ENCODE peak calls at places on chromosome 22, in nine cellular contexts. L is heart right ventricle, P is NCI-H1930, O is left colon, T is HEK293T, C is NCI-H446, U is EL, I is ACHN, F is NCI-H510A treated with DMSO at 0.1 percent for 48 hours. A is an unnamed sample.
A peak's percentile ranks its signal among the peaks of the same experiment; 100 is the strongest.

GRCh38 chr22:48254311-48254873 is 1491.9 kb downstream of the TBC1D22A start:
- DNase-seq in P (no peak), U (no peak), I (no peak), O (no peak), L (no peak), T (no peak), F (peak; percentile 50), C (no peak), A (peak; percentile 78)

GRCh38 chr22:20061481-20061861 is 18.6 kb upstream of the DGCR8 start:
- DNase-seq in U (peak; percentile 47), T (no peak), C (no peak), P (no peak), F (no peak), L (peak; percentile 45), O (no peak), I (peak; percentile 48), A (no peak)

GRCh38 chr22:29141078-29141688 is 64.5 kb upstream of the EMID1 start:
- DNase-seq in I (no peak), O (no peak), C (no peak), T (no peak), F (no peak), P (no peak), U (no peak), L (no peak), A (no peak)

GRCh38 chr22:49951001-49951677 is 9.4 kb upstream of the PIM3 start:
- DNase-seq in C (no peak), L (no peak), I (no peak), F (peak; percentile 44), P (no peak), T (no peak), O (peak; percentile 96), U (no peak), A (peak; percentile 90)

GRCh38 chr22:30209642-30210041 is 36.9 kb downstream of the LIF start:
- DNase-seq in O (no peak), I (no peak), C (no peak), P (no peak), U (no peak), T (no peak), F (no peak), L (no peak), A (no peak)

GRCh38 chr22:48902983-48903650 is 924.6 kb downstream of the BRD1 start:
- DNase-seq in O (no peak), C (no peak), U (no peak), P (no peak), F (no peak), I (no peak), L (no peak), T (no peak), A (no peak)

GRCh38 chr22:19577422-19577966 is 53.3 kb upstream of the CLDN5 start:
- DNase-seq in P (no peak), U (no peak), F (no peak), I (no peak), C (no peak), T (no peak), O (no peak), L (no peak), A (no peak)

GRCh38 chr22:45575607-45576272 is 73.1 kb downstream of the FBLN1 start:
- DNase-seq in P (no peak), C (no peak), I (no peak), U (no peak), O (no peak), L (no peak), F (no peak), T (no peak), A (no peak)

GRCh38 chr22:21681566-21682370 is 16.0 kb downstream of the PPIL2 start:
- DNase-seq in F (no peak), O (no peak), C (no peak), T (no peak), L (no peak), I (no peak), P (no peak), U (no peak), A (no peak)

GRCh38 chr22:18023509-18024275 is 669 bp downstream of the MICAL3 start:
- DNase-seq in O (peak; percentile 88), C (peak; percentile 77), I (peak; percentile 80), U (peak; percentile 90), L (peak; percentile 79), P (peak; percentile 48), F (peak; percentile 60), T (peak; percentile 87), A (peak; percentile 11)

GRCh38 chr22:20494978-20495860 is at the start of gene KLHL22:
- DNase-seq in C (no peak), I (peak; percentile 46), T (peak; percentile 66), O (no peak), U (peak; percentile 41), F (no peak), L (peak; percentile 42), P (no peak), A (no peak)

GRCh38 chr22:38649841-38650522 is 6.2 kb downstream of the FAM227A start:
- DNase-seq in C (no peak), P (no peak), T (no peak), I (no peak), L (no peak), F (peak; percentile 23), O (no peak), U (no peak), A (no peak)

GRCh38 chr22:22201185-22201924 is 43.2 kb upstream of the VPREB1 start:
- DNase-seq in P (no peak), L (peak; percentile 50), I (no peak), T (peak; percentile 71), O (peak; percentile 34), C (no peak), F (peak; percentile 41), U (peak; percentile 16), A (no peak)

GRCh38 chr22:29270475-29271271 is 2.6 kb downstream of the EWSR1 start:
- DNase-seq in F (no peak), P (no peak), L (no peak), I (no peak), U (peak; percentile 68), C (no peak), O (no peak), T (no peak), A (no peak)

GRCh38 chr22:32465661-32466060 is 1.4 kb upstream of the BPIFC start:
- DNase-seq in C (no peak), T (no peak), O (no peak), L (no peak), P (no peak), I (no peak), F (no peak), U (no peak), A (no peak)

GRCh38 chr22:21003782-21004181 is 1.9 kb upstream of the THAP7 start:
- DNase-seq in I (no peak), T (no peak), O (peak; percentile 69), U (no peak), F (no peak), C (no peak), P (no peak), L (no peak), A (peak; percentile 0)

GRCh38 chr22:37186228-37186996 is 1.6 kb downstream of the C1QTNF6 start:
- DNase-seq in I (peak; percentile 83), L (no peak), F (no peak), O (no peak), T (peak; percentile 85), P (no peak), C (no peak), U (peak; percentile 73), A (no peak)

GRCh38 chr22:34135749-34136148 is 215.5 kb upstream of the LARGE1 start:
- DNase-seq in U (no peak), L (no peak), C (no peak), O (no peak), F (no peak), I (no peak), T (no peak), P (no peak), A (no peak)

GRCh38 chr22:24408630-24409029 is 18.8 kb upstream of the ADORA2A start:
- DNase-seq in I (no peak), O (no peak), F (no peak), U (no peak), P (no peak), C (no peak), T (no peak), L (no peak), A (no peak)

GRCh38 chr22:38728899-38729796 is 23.4 kb downstream of the GTPBP1 start:
- DNase-seq in L (no peak), C (no peak), O (peak; percentile 15), T (no peak), F (no peak), U (no peak), P (no peak), I (no peak), A (no peak)

GRCh38 chr22:43109921-43110443 is 568 bp upstream of the BIK start:
- DNase-seq in F (no peak), C (no peak), T (no peak), L (no peak), O (no peak), I (no peak), P (no peak), U (no peak), A (no peak)

GRCh38 chr22:39956932-39957664 is 3.1 kb upstream of the TMA7B start:
- DNase-seq in U (no peak), C (no peak), I (no peak), L (no peak), T (no peak), O (no peak), P (no peak), F (peak; percentile 72), A (no peak)

GRCh38 chr22:44622147-44622427 is 79.9 kb upstream of the PRR5 start:
- DNase-seq in I (no peak), T (no peak), L (no peak), P (peak; percentile 35), C (no peak), U (no peak), O (no peak), F (peak; percentile 30), A (peak; percentile 65)

A was measured in NCI-H748 treated with DMSO at 0.1 percent for 48 hours.